ENCODE peak calls at places on chromosomes 2 and 18, in nine cellular contexts. One of them, this sample, is unnamed.

GRCh38 chr2:241071677-241072111 is 30.4 kb downstream of the MTERF4 start:
- DNase-seq in CD8-positive, alpha-beta T cell: peak; percentile 45
- DNase-seq in breast epithelium: no peak
- DNase-seq in fibroblast of lung: no peak
- DNase-seq in PC-9: no peak
- DNase-seq in A549: no peak
- DNase-seq in CD4-positive, alpha-beta T cell: no peak
- DNase-seq in IMR-90: no peak
- DNase-seq in stomach: no peak
- DNase-seq in this sample: no peak

GRCh38 chr2:147501973-147502372 is 342.9 kb upstream of the ACVR2A start:
- DNase-seq in CD8-positive, alpha-beta T cell: no peak
- DNase-seq in A549: no peak
- DNase-seq in IMR-90: no peak
- DNase-seq in PC-9: no peak
- DNase-seq in stomach: no peak
- DNase-seq in breast epithelium: no peak
- DNase-seq in CD4-positive, alpha-beta T cell: no peak
- DNase-seq in fibroblast of lung: no peak
- DNase-seq in this sample: no peak

GRCh38 chr2:179898873-179899272 is 37.5 kb upstream of the ZNF385B start:
- DNase-seq in stomach: no peak
- DNase-seq in CD8-positive, alpha-beta T cell: no peak
- DNase-seq in fibroblast of lung: peak; percentile 11
- DNase-seq in breast epithelium: no peak
- DNase-seq in CD4-positive, alpha-beta T cell: no peak
- DNase-seq in A549: no peak
- DNase-seq in PC-9: no peak
- DNase-seq in IMR-90: peak; percentile 17
- DNase-seq in this sample: no peak

GRCh38 chr18:58143391-58143790 is 99.4 kb downstream of the NEDD4L start:
- DNase-seq in stomach: no peak
- DNase-seq in A549: no peak
- DNase-seq in PC-9: no peak
- DNase-seq in CD4-positive, alpha-beta T cell: no peak
- DNase-seq in fibroblast of lung: no peak
- DNase-seq in CD8-positive, alpha-beta T cell: no peak
- DNase-seq in breast epithelium: no peak
- DNase-seq in IMR-90: peak; percentile 84
- DNase-seq in this sample: no peak

GRCh38 chr2:229851870-229852269 is 69.9 kb downstream of the TRIP12 start:
- DNase-seq in IMR-90: no peak
- DNase-seq in breast epithelium: no peak
- DNase-seq in PC-9: no peak
- DNase-seq in fibroblast of lung: no peak
- DNase-seq in CD8-positive, alpha-beta T cell: no peak
- DNase-seq in CD4-positive, alpha-beta T cell: no peak
- DNase-seq in stomach: no peak
- DNase-seq in A549: no peak
- DNase-seq in this sample: no peak

GRCh38 chr18:11004294-11004693 is 145.1 kb downstream of the PIEZO2 start:
- DNase-seq in PC-9: no peak
- DNase-seq in CD8-positive, alpha-beta T cell: no peak
- DNase-seq in A549: no peak
- DNase-seq in breast epithelium: no peak
- DNase-seq in fibroblast of lung: peak; percentile 2
- DNase-seq in CD4-positive, alpha-beta T cell: no peak
- DNase-seq in IMR-90: peak; percentile 72
- DNase-seq in stomach: no peak
- DNase-seq in this sample: no peak

GRCh38 chr18:54215069-54215468 is 9.4 kb downstream of the MBD2 start:
- DNase-seq in stomach: no peak
- DNase-seq in CD4-positive, alpha-beta T cell: no peak
- DNase-seq in fibroblast of lung: peak; percentile 44
- DNase-seq in IMR-90: peak; percentile 84
- DNase-seq in PC-9: no peak
- DNase-seq in CD8-positive, alpha-beta T cell: no peak
- DNase-seq in breast epithelium: no peak
- DNase-seq in A549: no peak
- DNase-seq in this sample: no peak

GRCh38 chr2:37820471-37820991 is 104.6 kb upstream of the RMDN2 start:
- DNase-seq in CD4-positive, alpha-beta T cell: no peak
- DNase-seq in breast epithelium: no peak
- DNase-seq in fibroblast of lung: no peak
- DNase-seq in stomach: no peak
- DNase-seq in IMR-90: no peak
- DNase-seq in A549: no peak
- DNase-seq in CD8-positive, alpha-beta T cell: no peak
- DNase-seq in PC-9: no peak
- DNase-seq in this sample: no peak

GRCh38 chr2:191066281-191067233 is 52.6 kb upstream of the STAT1 start:
- DNase-seq in breast epithelium: no peak
- DNase-seq in fibroblast of lung: no peak
- DNase-seq in stomach: no peak
- DNase-seq in CD4-positive, alpha-beta T cell: no peak
- DNase-seq in IMR-90: no peak
- DNase-seq in CD8-positive, alpha-beta T cell: no peak
- DNase-seq in PC-9: no peak
- DNase-seq in A549: no peak
- DNase-seq in this sample: no peak

GRCh38 chr2:200810252-200810650 is 1.5 kb upstream of the BZW1 start:
- DNase-seq in IMR-90: peak; percentile 93
- DNase-seq in CD4-positive, alpha-beta T cell: no peak
- DNase-seq in breast epithelium: no peak
- DNase-seq in stomach: peak; percentile 56
- DNase-seq in A549: peak; percentile 9
- DNase-seq in fibroblast of lung: peak; percentile 87
- DNase-seq in CD8-positive, alpha-beta T cell: no peak
- DNase-seq in PC-9: peak; percentile 82
- DNase-seq in this sample: no peak

GRCh38 chr2:11839916-11840315 is 93.5 kb downstream of the LPIN1 start:
- DNase-seq in breast epithelium: no peak
- DNase-seq in stomach: no peak
- DNase-seq in IMR-90: peak; percentile 43
- DNase-seq in A549: no peak
- DNase-seq in CD8-positive, alpha-beta T cell: no peak
- DNase-seq in fibroblast of lung: peak; percentile 87
- DNase-seq in CD4-positive, alpha-beta T cell: no peak
- DNase-seq in PC-9: no peak
- DNase-seq in this sample: no peak

GRCh38 chr2:9634121-9634520 is 3.3 kb upstream of the YWHAQ start:
- DNase-seq in A549: no peak
- DNase-seq in breast epithelium: no peak
- DNase-seq in stomach: no peak
- DNase-seq in IMR-90: no peak
- DNase-seq in CD8-positive, alpha-beta T cell: no peak
- DNase-seq in CD4-positive, alpha-beta T cell: no peak
- DNase-seq in PC-9: no peak
- DNase-seq in fibroblast of lung: no peak
- DNase-seq in this sample: no peak

GRCh38 chr18:79509536-79509930 is 113.8 kb downstream of the NFATC1 start:
- DNase-seq in A549: no peak
- DNase-seq in stomach: no peak
- DNase-seq in fibroblast of lung: no peak
- DNase-seq in PC-9: no peak
- DNase-seq in CD8-positive, alpha-beta T cell: no peak
- DNase-seq in breast epithelium: no peak
- DNase-seq in CD4-positive, alpha-beta T cell: no peak
- DNase-seq in IMR-90: no peak
- DNase-seq in this sample: no peak

GRCh38 chr18:31490387-31490786 is 7.6 kb upstream of the DSG2 start:
- DNase-seq in CD4-positive, alpha-beta T cell: no peak
- DNase-seq in stomach: no peak
- DNase-seq in A549: no peak
- DNase-seq in PC-9: peak; percentile 89
- DNase-seq in breast epithelium: no peak
- DNase-seq in fibroblast of lung: peak; percentile 59
- DNase-seq in IMR-90: no peak
- DNase-seq in CD8-positive, alpha-beta T cell: no peak
- DNase-seq in this sample: no peak

GRCh38 chr2:55519908-55520885 is 679 bp downstream of the CFAP36 start:
- DNase-seq in IMR-90: peak; percentile 25
- DNase-seq in breast epithelium: peak; percentile 33
- DNase-seq in A549: peak; percentile 25
- DNase-seq in fibroblast of lung: peak; percentile 51
- DNase-seq in CD4-positive, alpha-beta T cell: peak; percentile 12
- DNase-seq in PC-9: peak; percentile 37
- DNase-seq in stomach: no peak
- DNase-seq in CD8-positive, alpha-beta T cell: peak; percentile 51
- DNase-seq in this sample: no peak

GRCh38 chr2:192499476-192499875 is 304.7 kb upstream of the TMEFF2 start:
- DNase-seq in stomach: no peak
- DNase-seq in CD4-positive, alpha-beta T cell: no peak
- DNase-seq in CD8-positive, alpha-beta T cell: no peak
- DNase-seq in fibroblast of lung: peak; percentile 73
- DNase-seq in A549: no peak
- DNase-seq in breast epithelium: no peak
- DNase-seq in PC-9: no peak
- DNase-seq in IMR-90: no peak
- DNase-seq in this sample: no peak

GRCh38 chr2:214311031-214311533 is 99.8 kb upstream of the VWC2L start:
- DNase-seq in fibroblast of lung: no peak
- DNase-seq in IMR-90: no peak
- DNase-seq in PC-9: no peak
- DNase-seq in CD8-positive, alpha-beta T cell: no peak
- DNase-seq in A549: no peak
- DNase-seq in stomach: no peak
- DNase-seq in CD4-positive, alpha-beta T cell: no peak
- DNase-seq in breast epithelium: no peak
- DNase-seq in this sample: no peak

GRCh38 chr2:135913726-135914365 is 37.6 kb upstream of the MCM6 start:
- DNase-seq in fibroblast of lung: peak; percentile 24
- DNase-seq in stomach: no peak
- DNase-seq in IMR-90: peak; percentile 47
- DNase-seq in breast epithelium: no peak
- DNase-seq in CD4-positive, alpha-beta T cell: peak; percentile 23
- DNase-seq in A549: peak; percentile 12
- DNase-seq in CD8-positive, alpha-beta T cell: no peak
- DNase-seq in PC-9: no peak
- DNase-seq in this sample: no peak

GRCh38 chr2:53475766-53476165 is 291.8 kb upstream of the CHAC2 start:
- DNase-seq in fibroblast of lung: peak; percentile 20
- DNase-seq in CD8-positive, alpha-beta T cell: no peak
- DNase-seq in IMR-90: no peak
- DNase-seq in A549: no peak
- DNase-seq in PC-9: peak; percentile 68
- DNase-seq in stomach: no peak
- DNase-seq in CD4-positive, alpha-beta T cell: no peak
- DNase-seq in breast epithelium: no peak
- DNase-seq in this sample: no peak

GRCh38 chr2:84223191-84223590 is 235.9 kb downstream of the SUCLG1 start:
- DNase-seq in PC-9: no peak
- DNase-seq in breast epithelium: peak; percentile 37
- DNase-seq in CD8-positive, alpha-beta T cell: no peak
- DNase-seq in stomach: no peak
- DNase-seq in A549: no peak
- DNase-seq in IMR-90: peak; percentile 0
- DNase-seq in fibroblast of lung: peak; percentile 16
- DNase-seq in CD4-positive, alpha-beta T cell: no peak
- DNase-seq in this sample: no peak

GRCh38 chr18:23851470-23852002 is 162.3 kb downstream of the LAMA3 start:
- DNase-seq in IMR-90: no peak
- DNase-seq in CD4-positive, alpha-beta T cell: no peak
- DNase-seq in breast epithelium: no peak
- DNase-seq in PC-9: no peak
- DNase-seq in A549: no peak
- DNase-seq in fibroblast of lung: no peak
- DNase-seq in CD8-positive, alpha-beta T cell: no peak
- DNase-seq in stomach: no peak
- DNase-seq in this sample: no peak

GRCh38 chr2:196274387-196274809 is 103.0 kb upstream of the STK17B start:
- DNase-seq in A549: no peak
- DNase-seq in breast epithelium: no peak
- DNase-seq in fibroblast of lung: peak; percentile 61
- DNase-seq in CD4-positive, alpha-beta T cell: no peak
- DNase-seq in PC-9: no peak
- DNase-seq in IMR-90: peak; percentile 56
- DNase-seq in stomach: no peak
- DNase-seq in CD8-positive, alpha-beta T cell: no peak
- DNase-seq in this sample: no peak

GRCh38 chr2:95060446-95061118 is 35.1 kb downstream of the MAL start:
- DNase-seq in A549: no peak
- DNase-seq in fibroblast of lung: no peak
- DNase-seq in breast epithelium: no peak
- DNase-seq in IMR-90: no peak
- DNase-seq in CD8-positive, alpha-beta T cell: peak; percentile 31
- DNase-seq in stomach: no peak
- DNase-seq in PC-9: no peak
- DNase-seq in CD4-positive, alpha-beta T cell: no peak
- DNase-seq in this sample: no peak
- H3K9me3 ChIP-seq in A549: peaks cover 3% of the 10 kb centered on the region
- H3K9me3 ChIP-seq in fibroblast of lung: no peaks in the 10 kb centered on the region
- H3K9me3 ChIP-seq in breast epithelium: no peaks in the 10 kb centered on the region
- H3K9me3 ChIP-seq in IMR-90: no peaks in the 10 kb centered on the region
- H3K9me3 ChIP-seq in CD8-positive, alpha-beta T cell: no peaks in the 10 kb centered on the region
- H3K9me3 ChIP-seq in stomach: no peaks in the 10 kb centered on the region
- H3K9me3 ChIP-seq in PC-9: no peaks in the 10 kb centered on the region
- H3K9me3 ChIP-seq in CD4-positive, alpha-beta T cell: no peaks in the 10 kb centered on the region
- H3K9me3 ChIP-seq in this sample: no peaks in the 10 kb centered on the region

GRCh38 chr2:97974471-97974870 is 21.3 kb downstream of the TMEM131 start:
- DNase-seq in IMR-90: no peak
- DNase-seq in stomach: no peak
- DNase-seq in A549: no peak
- DNase-seq in PC-9: no peak
- DNase-seq in breast epithelium: no peak
- DNase-seq in CD4-positive, alpha-beta T cell: no peak
- DNase-seq in fibroblast of lung: no peak
- DNase-seq in CD8-positive, alpha-beta T cell: no peak
- DNase-seq in this sample: no peak
- H3K9me3 ChIP-seq in IMR-90: peaks cover 14% of the 10 kb centered on the region
- H3K9me3 ChIP-seq in stomach: peaks cover 7% of the 10 kb centered on the region
- H3K9me3 ChIP-seq in A549: peaks cover 15% of the 10 kb centered on the region
- H3K9me3 ChIP-seq in PC-9: peaks cover 21% of the 10 kb centered on the region
- H3K9me3 ChIP-seq in breast epithelium: peaks cover 27% of the 10 kb centered on the region
- H3K9me3 ChIP-seq in CD4-positive, alpha-beta T cell: no peaks in the 10 kb centered on the region
- H3K9me3 ChIP-seq in fibroblast of lung: no peaks in the 10 kb centered on the region
- H3K9me3 ChIP-seq in CD8-positive, alpha-beta T cell: no peaks in the 10 kb centered on the region
- H3K9me3 ChIP-seq in this sample: peaks cover 10% of the 10 kb centered on the region

DNA sequence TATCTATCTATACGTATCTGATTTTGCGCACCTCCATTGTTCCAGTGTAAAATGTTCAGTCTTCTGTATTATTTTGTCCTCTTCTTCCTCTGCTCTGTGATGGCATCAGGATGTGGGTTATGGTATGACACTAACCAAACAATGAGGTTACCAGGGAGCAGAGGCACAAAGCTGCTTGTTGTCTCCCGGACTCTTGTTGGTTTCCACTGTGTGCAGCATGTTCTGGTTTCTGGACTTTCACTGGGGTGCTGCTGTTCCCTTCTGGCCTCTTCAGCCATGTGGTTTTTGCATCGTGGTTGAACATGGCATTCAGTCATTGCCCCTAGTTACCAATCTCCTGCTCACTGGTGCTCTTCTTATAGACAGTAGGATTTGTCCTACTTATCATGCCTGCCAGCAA is 665.9 kb downstream of the CBLN2 start:
- DNase-seq in A549: no peak
- DNase-seq in stomach: no peak
- DNase-seq in PC-9: no peak
- DNase-seq in CD4-positive, alpha-beta T cell: no peak
- DNase-seq in fibroblast of lung: no peak
- DNase-seq in CD8-positive, alpha-beta T cell: no peak
- DNase-seq in IMR-90: no peak
- DNase-seq in breast epithelium: no peak
- DNase-seq in this sample: no peak
- H3K9me3 ChIP-seq in A549: no peaks in the 10 kb centered on the region
- H3K9me3 ChIP-seq in stomach: no peaks in the 10 kb centered on the region
- H3K9me3 ChIP-seq in PC-9: no peaks in the 10 kb centered on the region
- H3K9me3 ChIP-seq in CD4-positive, alpha-beta T cell: no peaks in the 10 kb centered on the region
- H3K9me3 ChIP-seq in fibroblast of lung: no peaks in the 10 kb centered on the region
- H3K9me3 ChIP-seq in CD8-positive, alpha-beta T cell: no peaks in the 10 kb centered on the region
- H3K9me3 ChIP-seq in IMR-90: peaks cover 2% of the 10 kb centered on the region
- H3K9me3 ChIP-seq in breast epithelium: no peaks in the 10 kb centered on the region
- H3K9me3 ChIP-seq in this sample: no peaks in the 10 kb centered on the region

GRCh38 chr2:66828876-66829275 is 394.0 kb downstream of the MEIS1 start:
- DNase-seq in stomach: no peak
- DNase-seq in fibroblast of lung: no peak
- DNase-seq in CD4-positive, alpha-beta T cell: no peak
- DNase-seq in breast epithelium: no peak
- DNase-seq in A549: no peak
- DNase-seq in CD8-positive, alpha-beta T cell: no peak
- DNase-seq in PC-9: no peak
- DNase-seq in IMR-90: no peak
- DNase-seq in this sample: no peak
- H3K9me3 ChIP-seq in stomach: no peaks in the 10 kb centered on the region
- H3K9me3 ChIP-seq in fibroblast of lung: no peaks in the 10 kb centered on the region
- H3K9me3 ChIP-seq in CD4-positive, alpha-beta T cell: no peaks in the 10 kb centered on the region
- H3K9me3 ChIP-seq in breast epithelium: no peaks in the 10 kb centered on the region
- H3K9me3 ChIP-seq in A549: no peaks in the 10 kb centered on the region
- H3K9me3 ChIP-seq in CD8-positive, alpha-beta T cell: no peaks in the 10 kb centered on the region
- H3K9me3 ChIP-seq in PC-9: no peaks in the 10 kb centered on the region
- H3K9me3 ChIP-seq in IMR-90: no peaks in the 10 kb centered on the region
- H3K9me3 ChIP-seq in this sample: no peaks in the 10 kb centered on the region

This sample was measured in esophagus squamous epithelium.